ENCODE peak calls at places on chromosomes 2 and 18, in five cellular contexts. M is Peyer's patch, A is mucosa of descending colon, W is adrenal gland, E is cardiac muscle cell. L is an unnamed sample. For H3K36me3, the result is how much of the 10 kb centered on the place peaks cover.

GRCh38 chr2:173652311-173652710 is 297.6 kb downstream of the CDCA7 start:
- DNase-seq in M (no peak), A (no peak), W (peak), E (no peak), L (no peak)

GRCh38 chr2:68371138-68371537 is 6.1 kb downstream of the PLEK start:
- DNase-seq in M (no peak), A (no peak), W (no peak), E (no peak), L (no peak)

GRCh38 chr2:170679607-170680079 is 35.5 kb upstream of the SP5 start:
- DNase-seq in M (no peak), A (no peak), W (no peak), E (peak), L (no peak)

GRCh38 chr2:218322756-218323525 is 30.6 kb upstream of the TMBIM1 start:
- DNase-seq in M (peak), A (peak), W (peak), E (peak), L (peak)

GRCh38 chr2:155035246-155035645 is 336.8 kb downstream of the KCNJ3 start:
- DNase-seq in M (no peak), A (no peak), W (no peak), E (no peak), L (no peak)

GRCh38 chr2:195658541-195658890 is 1.5 kb downstream of the SLC39A10 start:
- DNase-seq in M (no peak), A (no peak), W (no peak), E (peak), L (no peak)

GRCh38 chr2:98867539-98868309 is 68.3 kb downstream of the CRACDL start:
- DNase-seq in M (no peak), A (no peak), W (no peak), E (no peak), L (no peak)

GRCh38 chr2:1010373-1011017 is 59.8 kb downstream of the SNTG2 start:
- DNase-seq in M (no peak), A (no peak), W (no peak), E (peak), L (no peak)

GRCh38 chr18:22223263-22223960 is 54.0 kb downstream of the GATA6 start:
- DNase-seq in M (peak), A (peak), W (peak), E (no peak), L (no peak)

GRCh38 chr2:46294185-46294836 is 2.9 kb upstream of the EPAS1 start:
- DNase-seq in M (no peak), A (no peak), W (no peak), E (peak), L (peak)

GRCh38 chr2:204753841-204754240 is 208.6 kb downstream of the PARD3B start:
- DNase-seq in M (no peak), A (no peak), W (no peak), E (no peak), L (no peak)

GRCh38 chr2:579961-580360 is 97.2 kb downstream of the TMEM18 start:
- DNase-seq in M (no peak), A (no peak), W (no peak), E (no peak), L (no peak)

GRCh38 chr2:239763433-239764097 is 261.6 kb downstream of the NDUFA10 start:
- DNase-seq in M (no peak), A (no peak), W (no peak), E (no peak), L (no peak)

GRCh38 chr2:71348302-71348701 is 16.7 kb downstream of the ZNF638 start:
- DNase-seq in M (no peak), A (no peak), W (no peak), E (peak), L (no peak)

GRCh38 chr18:22344908-22345670 is 72.6 kb downstream of the CTAGE1 start:
- DNase-seq in M (no peak), A (no peak), W (no peak), E (no peak), L (no peak)

GRCh38 chr2:39121523-39122063 is 742 bp upstream of the SOS1 start:
- DNase-seq in M (no peak), A (no peak), W (no peak), E (peak), L (no peak)

GRCh38 chr2:45554073-45554742 is 56.9 kb downstream of the SRBD1 start:
- DNase-seq in M (no peak), A (no peak), W (no peak), E (no peak), L (no peak)

GRCh38 chr2:162579169-162579568 is 235.2 kb downstream of the GCA start:
- DNase-seq in M (no peak), A (no peak), W (no peak), E (no peak), L (no peak)

GRCh38 chr2:30655660-30656059 is 151.6 kb downstream of the CAPN13 start:
- DNase-seq in M (no peak), A (no peak), W (no peak), E (no peak), L (no peak)

GRCh38 chr2:128272586-128273468 is 45.8 kb downstream of the HS6ST1 start:
- DNase-seq in M (no peak), A (no peak), W (peak), E (no peak), L (peak)

GRCh38 chr2:242010567-242011513 is 141.3 kb downstream of the RTP5 start:
- DNase-seq in M (peak), A (no peak), W (no peak), E (no peak), L (no peak)

GRCh38 chr18:45617284-45617683 is 2.0 kb downstream of the SLC14A2 start:
- DNase-seq in M (peak), A (peak), W (peak), E (no peak), L (no peak)

GRCh38 chr2:23859983-23860382 is 66.9 kb downstream of the ATAD2B start:
- DNase-seq in M (no peak), A (no peak), W (no peak), E (no peak), L (no peak)

GRCh38 chr2:241788572-241788971 is 11.9 kb downstream of the GAL3ST2 start:
- DNase-seq in M (peak), A (no peak), W (no peak), E (no peak), L (no peak)

GRCh38 chr2:237980751-237981150 is 13.9 kb downstream of the UBE2F start:
- DNase-seq in M (peak), A (no peak), W (no peak), E (no peak), L (no peak)

GRCh38 chr2:102888514-102888913 is 126.7 kb downstream of the TMEM182 start:
- DNase-seq in M (no peak), A (no peak), W (no peak), E (no peak), L (no peak)

GRCh38 chr2:102895386-102895785 is 133.6 kb downstream of the TMEM182 start:
- DNase-seq in M (no peak), A (no peak), W (no peak), E (no peak), L (no peak)

GRCh38 chr2:102892693-102893290 is 131.0 kb downstream of the TMEM182 start:
- DNase-seq in M (no peak), A (no peak), W (no peak), E (no peak), L (no peak)

GRCh38 chr2:102893870-102894269 is 132.0 kb downstream of the TMEM182 start:
- DNase-seq in M (no peak), A (no peak), W (no peak), E (no peak), L (no peak)

DNA sequence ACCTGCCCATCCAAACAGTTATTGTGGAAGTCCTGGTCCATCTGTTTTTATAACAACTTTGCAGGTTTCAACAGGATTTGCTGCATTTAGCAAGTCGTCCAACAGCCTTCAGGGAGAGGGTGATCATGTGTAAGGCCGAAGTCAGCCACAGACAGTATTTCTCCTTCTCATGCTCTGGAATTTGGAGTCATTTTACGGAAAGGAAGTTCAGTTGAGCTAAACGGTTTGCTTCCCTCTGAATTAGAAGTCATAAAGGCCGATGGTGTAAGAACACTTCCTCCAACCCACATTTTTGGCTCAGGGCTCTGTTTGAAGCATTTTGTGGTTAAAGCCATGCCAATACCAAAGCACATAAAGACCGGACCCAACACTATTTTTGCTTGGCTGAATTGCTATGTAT is 129.4 kb downstream of the TMEM182 start:
- DNase-seq in M (no peak), A (no peak), W (no peak), E (no peak), L (no peak)
- TF ChIP-seq CTCF in M (no peak), A (no peak), W (no peak), E (no peak), L (no peak)

DNA sequence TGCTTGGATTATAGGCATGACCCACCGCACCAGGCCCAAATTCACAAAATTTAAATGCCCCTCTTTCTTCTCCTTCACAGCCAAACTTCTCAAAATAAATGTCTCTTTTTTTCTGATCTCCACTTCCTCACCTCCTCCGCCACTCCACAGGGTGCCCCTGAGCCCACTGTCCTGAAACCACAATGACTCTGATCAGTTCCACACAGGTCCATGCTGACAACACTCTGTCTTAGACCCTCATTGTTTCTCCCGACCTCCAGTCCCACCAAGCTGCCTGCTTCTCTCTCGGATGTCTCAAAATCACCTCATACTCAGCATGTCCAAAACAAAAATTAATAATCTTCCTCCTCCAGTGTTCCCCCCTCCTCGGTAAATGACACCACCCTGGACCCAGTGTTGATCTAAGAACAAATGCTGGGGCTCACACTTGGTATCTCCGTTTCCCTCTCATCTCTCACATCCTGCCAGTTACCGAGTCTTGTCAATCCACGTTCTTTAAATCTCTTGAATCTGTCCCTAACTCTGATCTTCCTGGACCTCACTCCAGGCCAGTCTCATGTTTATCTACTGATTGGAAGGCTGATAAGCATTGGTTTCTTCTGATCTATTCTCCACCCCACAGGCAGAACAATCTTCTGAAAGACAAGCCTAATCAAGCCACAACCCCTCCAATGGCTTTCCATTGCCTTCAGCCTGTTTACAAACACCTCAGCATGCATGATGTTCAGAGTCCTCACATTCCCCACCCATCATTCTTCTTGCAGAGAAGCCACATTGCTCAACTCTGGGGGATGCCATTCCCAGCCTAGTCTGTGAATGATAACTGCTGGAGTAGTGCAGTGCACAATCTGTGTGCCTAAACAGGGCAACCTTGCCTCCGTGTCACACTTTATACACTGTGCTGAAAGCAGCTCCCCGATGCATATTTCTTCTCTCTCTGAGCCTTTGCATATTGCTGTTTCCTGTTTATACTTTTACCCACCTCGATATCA is 12.4 kb upstream of the ANKRD44 start:
- DNase-seq in M (peak), A (no peak), W (no peak), E (no peak), L (no peak)
- H3K4me3 ChIP-seq in M (peak), A (no peak), W (no peak), E (no peak), L (no peak)

GRCh38 chr18:26056291-26056690 is 34.1 kb downstream of the SS18 start:
- DNase-seq in M (no peak), A (no peak), W (no peak), E (no peak), L (no peak)

GRCh38 chr18:26057208-26057821 is 33.1 kb downstream of the SS18 start:
- DNase-seq in M (no peak), A (no peak), W (peak), E (peak), L (no peak)

DNA sequence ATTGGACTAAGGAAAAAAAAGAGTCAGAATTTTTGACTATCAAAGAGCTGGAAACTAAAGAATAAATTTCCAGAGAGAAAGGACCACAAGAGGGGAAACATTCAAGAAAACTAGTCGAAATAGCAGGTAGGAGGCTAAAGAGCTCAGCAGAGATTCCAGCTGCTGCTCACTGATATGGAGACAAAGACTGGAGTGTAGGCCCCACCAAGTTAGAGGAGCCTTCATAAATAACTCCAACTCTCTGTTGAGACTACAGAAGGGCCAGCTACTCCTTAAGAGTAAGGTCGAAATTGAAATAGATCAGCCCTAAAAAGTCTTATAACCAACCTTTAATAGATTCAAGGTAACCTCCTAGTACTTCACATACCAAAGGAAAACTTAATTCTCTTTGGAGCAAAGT is 31.1 kb downstream of the SS18 start:
- DNase-seq in M (no peak), A (no peak), W (no peak), E (peak), L (no peak)
- H3K36me3 ChIP-seq in M (under half), A (under half), W (under half), E (under half), L (under half)

GRCh38 chr18:54267688-54268087 is 1.6 kb upstream of the POLI start:
- DNase-seq in M (no peak), A (no peak), W (no peak), E (no peak), L (no peak)

GRCh38 chr18:54269924-54270844 is 867 bp downstream of the POLI start:
- DNase-seq in M (peak), A (peak), W (peak), E (peak), L (peak)
- TF ChIP-seq CTCF in M (peak), A (no peak), W (peak), E (peak), L (peak)

GRCh38 chr2:216700088-216700567 is 4.8 kb upstream of the IGFBP5 start:
- DNase-seq in M (no peak), A (no peak), W (no peak), E (no peak), L (no peak)
- H3K4me3 ChIP-seq in M (no peak), A (no peak), W (no peak), E (no peak), L (no peak)

GRCh38 chr18:13108330-13108729 is 110.2 kb upstream of the LDLRAD4 start:
- DNase-seq in M (no peak), A (no peak), W (no peak), E (no peak), L (no peak)

GRCh38 chr18:13103366-13103765 is 112.2 kb downstream of the CEP192 start:
- DNase-seq in M (no peak), A (no peak), W (no peak), E (no peak), L (no peak)

GRCh38 chr18:13105059-13105458 is 113.5 kb upstream of the LDLRAD4 start:
- DNase-seq in M (no peak), A (no peak), W (no peak), E (no peak), L (no peak)

GRCh38 chr18:13110559-13110958 is 108.0 kb upstream of the LDLRAD4 start:
- DNase-seq in M (no peak), A (no peak), W (no peak), E (no peak), L (no peak)

GRCh38 chr18:13107074-13107473 is 111.5 kb upstream of the LDLRAD4 start:
- DNase-seq in M (no peak), A (no peak), W (no peak), E (no peak), L (no peak)
- H3K36me3 ChIP-seq in M (under half), A (under half), W (under half), E (under half), L (half or more)

L was measured in WERI-Rb-1.